ENCODE peak calls at places on chromosomes 12 and 14, in eight cellular contexts. X is cardiac muscle cell; E is epithelial cell of esophagus; I is heart left ventricle; C is CD4-positive, alpha-beta T cell; Z is mucosa of descending colon; A is Calu3; U is lower lobe of right lung. B is an unnamed sample.

GRCh38 chr12:8562310-8562709 is 21.6 kb upstream of the CLEC4E start:
- DNase-seq in X (no peak), E (peak), I (no peak), C (no peak), Z (no peak), A (no peak), U (no peak), B (no peak)

GRCh38 chr12:48105867-48106563 is at the start of gene SENP1:
- DNase-seq in X (peak), E (peak), I (peak), C (peak), Z (peak), A (peak), U (peak), B (peak)

GRCh38 chr12:11681211-11681610 is 31.7 kb downstream of the ETV6 start:
- DNase-seq in X (no peak), E (no peak), I (no peak), C (no peak), Z (no peak), A (no peak), U (no peak), B (no peak)

GRCh38 chr12:56362130-56363059 is at the start of gene APOF:
- DNase-seq in X (no peak), E (no peak), I (no peak), C (no peak), Z (no peak), A (no peak), U (no peak), B (no peak)

GRCh38 chr12:54412786-54413185 is 6.3 kb downstream of the ITGA5 start:
- DNase-seq in X (no peak), E (no peak), I (no peak), C (no peak), Z (no peak), A (no peak), U (no peak), B (no peak)

GRCh38 chr12:116650585-116650984 is 87.3 kb downstream of the SPRING1 start:
- DNase-seq in X (no peak), E (no peak), I (no peak), C (no peak), Z (no peak), A (no peak), U (no peak), B (no peak)

GRCh38 chr14:65704850-65705249 is 292.3 kb downstream of the FUT8 start:
- DNase-seq in X (peak), E (peak), I (no peak), C (no peak), Z (no peak), A (no peak), U (no peak), B (no peak)

GRCh38 chr12:11862794-11863193 is 207.9 kb upstream of the BCL2L14 start:
- DNase-seq in X (no peak), E (no peak), I (no peak), C (no peak), Z (no peak), A (no peak), U (no peak), B (no peak)

GRCh38 chr12:51381226-51382079 is 9.8 kb downstream of the GALNT6 start:
- DNase-seq in X (no peak), E (no peak), I (no peak), C (no peak), Z (no peak), A (no peak), U (no peak), B (no peak)

GRCh38 chr12:92557422-92557724 is 145.4 kb upstream of the PLEKHG7 start:
- DNase-seq in X (no peak), E (no peak), I (no peak), C (no peak), Z (no peak), A (no peak), U (no peak), B (no peak)

GRCh38 chr12:53004178-53004577 is 2.1 kb upstream of the EIF4B start:
- DNase-seq in X (no peak), E (peak), I (no peak), C (no peak), Z (no peak), A (no peak), U (no peak), B (no peak)

GRCh38 chr12:81330480-81330879 is 252.6 kb downstream of the ACSS3 start:
- DNase-seq in X (no peak), E (peak), I (no peak), C (no peak), Z (no peak), A (no peak), U (no peak), B (no peak)

GRCh38 chr12:100574262-100575074 is 984 bp downstream of the GAS2L3 start:
- DNase-seq in X (peak), E (peak), I (peak), C (no peak), Z (no peak), A (peak), U (peak), B (no peak)

GRCh38 chr14:75469606-75470237 is 41.9 kb downstream of the JDP2 start:
- DNase-seq in X (no peak), E (no peak), I (no peak), C (no peak), Z (peak), A (no peak), U (peak), B (no peak)

GRCh38 chr14:104749111-104749649 is 3.8 kb upstream of the SIVA1 start:
- DNase-seq in X (no peak), E (peak), I (no peak), C (no peak), Z (peak), A (peak), U (no peak), B (no peak)

GRCh38 chr14:50001146-50001998 is 108.5 kb downstream of the ARF6 start:
- DNase-seq in X (no peak), E (peak), I (no peak), C (peak), Z (peak), A (peak), U (peak), B (no peak)

GRCh38 chr12:107684990-107685359 is 624 bp upstream of the PWP1 start:
- DNase-seq in X (no peak), E (peak), I (no peak), C (no peak), Z (no peak), A (peak), U (no peak), B (no peak)

GRCh38 chr12:56271031-56271430 is 4.3 kb downstream of the COQ10A start:
- DNase-seq in X (peak), E (peak), I (no peak), C (no peak), Z (no peak), A (no peak), U (no peak), B (no peak)

GRCh38 chr12:8887285-8887715 is 27.0 kb upstream of the PHC1 start:
- DNase-seq in X (no peak), E (peak), I (no peak), C (no peak), Z (no peak), A (no peak), U (no peak), B (no peak)

GRCh38 chr12:104609083-104609844 is 152.5 kb downstream of the CHST11 start:
- DNase-seq in X (no peak), E (no peak), I (no peak), C (no peak), Z (no peak), A (no peak), U (no peak), B (no peak)

GRCh38 chr12:94761559-94761958 is 111.2 kb upstream of the TMCC3 start:
- DNase-seq in X (no peak), E (peak), I (no peak), C (no peak), Z (no peak), A (peak), U (no peak), B (no peak)

GRCh38 chr14:103031956-103032355 is 25.4 kb downstream of the CDC42BPB start:
- DNase-seq in X (peak), E (peak), I (no peak), C (no peak), Z (no peak), A (peak), U (no peak), B (no peak)

GRCh38 chr14:57657487-57657886 is 163.8 kb upstream of the CCDC198 start:
- DNase-seq in X (no peak), E (peak), I (no peak), C (no peak), Z (no peak), A (no peak), U (no peak), B (no peak)

GRCh38 chr12:117118838-117119591 is 19.8 kb upstream of the TESC start:
- DNase-seq in X (peak), E (no peak), I (no peak), C (no peak), Z (no peak), A (no peak), U (no peak), B (no peak)

GRCh38 chr14:85250369-85250768 is 279.6 kb upstream of the FLRT2 start:
- DNase-seq in X (peak), E (no peak), I (no peak), C (no peak), Z (no peak), A (no peak), U (no peak), B (no peak)

GRCh38 chr14:103139371-103140016 is 16.2 kb downstream of the TNFAIP2 start:
- DNase-seq in X (no peak), E (no peak), I (no peak), C (no peak), Z (no peak), A (no peak), U (no peak), B (no peak)

GRCh38 chr12:26918321-26919215 is 19.2 kb downstream of the INTS13 start:
- DNase-seq in X (no peak), E (peak), I (no peak), C (no peak), Z (no peak), A (no peak), U (no peak), B (no peak)

DNA sequence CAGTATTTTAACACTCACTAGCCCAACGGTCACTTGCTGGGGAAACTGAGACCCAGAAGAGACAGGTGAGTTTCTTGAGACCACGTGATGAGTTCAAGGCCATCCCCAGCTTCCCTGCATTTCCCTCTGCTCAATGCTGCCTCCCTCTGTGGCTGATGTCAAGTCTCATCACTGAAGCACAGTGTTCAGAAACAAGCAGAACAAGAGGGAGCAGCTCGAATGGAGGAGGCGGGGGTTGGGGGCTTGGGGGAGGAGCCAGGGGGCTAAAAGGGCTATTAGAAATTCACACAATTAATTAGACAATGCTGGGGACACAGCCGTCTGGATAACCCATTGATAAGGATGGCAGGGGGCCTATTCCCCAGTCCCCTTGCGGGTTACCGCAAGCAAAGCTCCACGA is 707.8 kb downstream of the MED13L start:
- DNase-seq in X (no peak), E (no peak), I (no peak), C (no peak), Z (no peak), A (no peak), U (no peak), B (no peak)
- TF ChIP-seq CTCF in X (no peak), E (no peak), I (no peak), C (no peak), Z (no peak), A (no peak), U (no peak), B (no peak)

GRCh38 chr12:82359115-82359478 is 768 bp downstream of the METTL25 start:
- DNase-seq in X (peak), E (peak), I (no peak), C (peak), Z (peak), A (peak), U (no peak), B (no peak)
- TF ChIP-seq CTCF in X (no peak), E (no peak), I (no peak), C (no peak), Z (no peak), A (no peak), U (no peak), B (no peak)

DNA sequence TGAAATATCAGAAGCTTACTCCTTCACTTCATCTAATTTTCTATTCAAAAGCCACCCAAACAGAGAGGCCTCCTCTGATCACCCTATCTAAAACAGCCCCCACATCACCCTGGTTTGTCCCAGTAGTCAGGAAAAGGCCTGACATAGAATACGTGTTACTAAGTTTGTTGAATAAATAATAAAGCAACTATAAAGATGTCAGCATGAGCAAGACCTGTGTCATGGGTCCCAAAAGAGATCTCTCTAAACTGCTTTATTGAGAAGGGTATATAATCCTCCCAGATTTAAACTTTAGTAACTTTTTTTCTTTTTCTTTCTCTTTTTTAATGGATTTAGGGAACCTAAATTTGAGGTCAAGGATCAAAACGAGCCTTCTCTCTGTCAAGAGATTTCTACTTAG is 27.4 kb upstream of the C12orf50 start:
- DNase-seq in X (no peak), E (no peak), I (no peak), C (no peak), Z (no peak), A (no peak), U (no peak), B (no peak)
- TF ChIP-seq CTCF in X (no peak), E (no peak), I (no peak), C (no peak), Z (no peak), A (no peak), U (no peak), B (no peak)

GRCh38 chr14:106874365-106874764 is 1348.0 kb downstream of the TMEM121 start:
- DNase-seq in X (no peak), E (no peak), I (no peak), C (no peak), Z (no peak), A (no peak), U (no peak), B (no peak)

GRCh38 chr14:106872619-106873446 is 1346.5 kb downstream of the TMEM121 start:
- DNase-seq in X (no peak), E (no peak), I (peak), C (peak), Z (peak), A (peak), U (peak), B (no peak)

GRCh38 chr14:106876711-106877110 is 1350.3 kb downstream of the TMEM121 start:
- DNase-seq in X (no peak), E (no peak), I (no peak), C (no peak), Z (no peak), A (no peak), U (no peak), B (no peak)

GRCh38 chr14:106877527-106877926 is 1351.1 kb downstream of the TMEM121 start:
- DNase-seq in X (no peak), E (no peak), I (no peak), C (no peak), Z (no peak), A (no peak), U (no peak), B (no peak)

DNA sequence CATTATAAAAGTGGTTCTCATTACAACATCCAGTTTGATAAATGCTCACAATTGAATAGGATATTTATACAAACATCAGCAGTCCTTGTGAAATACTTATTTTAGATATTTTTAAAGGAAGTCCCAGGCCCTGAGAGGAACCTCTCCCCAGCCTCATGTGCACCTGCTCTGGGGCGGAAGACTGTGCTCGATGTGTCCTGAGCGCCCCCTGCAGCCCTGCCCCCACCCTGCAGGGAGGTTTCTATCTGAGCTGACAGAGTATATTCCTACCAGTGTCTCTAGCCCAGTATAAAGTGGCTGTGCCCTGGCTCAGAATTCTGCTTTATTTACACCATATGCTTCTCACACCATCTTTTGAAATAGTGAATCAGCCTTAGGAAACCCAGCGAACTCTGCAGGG is 1349.1 kb downstream of the TMEM121 start:
- DNase-seq in X (no peak), E (no peak), I (no peak), C (peak), Z (no peak), A (peak), U (no peak), B (no peak)
- TF ChIP-seq CTCF in X (no peak), E (no peak), I (peak), C (peak), Z (peak), A (peak), U (peak), B (no peak)

DNA sequence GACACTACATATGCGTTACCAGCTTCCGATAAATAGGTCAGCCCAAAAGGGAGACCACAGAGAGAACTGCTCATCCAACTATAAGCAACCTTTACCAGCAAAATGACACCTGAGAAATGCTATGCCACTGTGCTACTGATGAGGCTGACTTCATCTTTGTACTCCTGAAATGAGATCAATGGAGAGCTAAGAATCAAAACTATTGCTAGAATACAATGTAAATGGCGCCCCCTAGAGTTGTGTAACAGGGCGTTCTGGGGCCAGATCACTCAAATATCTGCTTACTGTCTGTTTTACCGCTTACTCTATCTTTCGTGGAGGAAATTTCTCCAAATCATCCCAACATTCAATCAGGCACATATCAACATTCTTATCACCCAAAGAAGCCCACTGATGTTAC is 4.6 kb downstream of the ZNF384 start:
- DNase-seq in X (peak), E (peak), I (no peak), C (no peak), Z (no peak), A (peak), U (no peak), B (no peak)
- TF ChIP-seq CTCF in X (peak), E (peak), I (peak), C (peak), Z (peak), A (no peak), U (peak), B (no peak)

GRCh38 chr14:64190974-64191502 is 103.1 kb downstream of the ESR2 start:
- DNase-seq in X (no peak), E (no peak), I (no peak), C (no peak), Z (no peak), A (no peak), U (no peak), B (no peak)
- TF ChIP-seq CTCF in X (no peak), E (no peak), I (no peak), C (no peak), Z (no peak), A (no peak), U (no peak), B (no peak)